ENCODE peak calls at places on chromosomes 5 and 9, in nine cellular contexts. T, Y, D, M, S, G, Q, W and O are unnamed samples. For H3K4me1, the result is how much of the 10 kb centered on the place peaks cover.

GRCh38 chr5:77311217-77311571 is 100.7 kb downstream of the PDE8B start:
- DNase-seq in T (no peak), Y (no peak), D (no peak), M (no peak), S (no peak), G (no peak), Q (no peak), W (no peak), O (no peak)

GRCh38 chr5:83353231-83353630 is 118.3 kb upstream of the VCAN start:
- DNase-seq in T (no peak), Y (no peak), D (no peak), M (no peak), S (no peak), G (no peak), Q (no peak), W (no peak), O (no peak)

GRCh38 chr5:77391240-77391765 is 100.8 kb downstream of the WDR41 start:
- DNase-seq in T (no peak), Y (no peak), D (no peak), M (no peak), S (no peak), G (no peak), Q (no peak), W (no peak), O (no peak)

GRCh38 chr5:138655530-138656245 is 80.5 kb upstream of the HSPA9 start:
- DNase-seq in T (no peak), Y (no peak), D (no peak), M (no peak), S (no peak), G (no peak), Q (no peak), W (no peak), O (no peak)

GRCh38 chr9:80649001-80649420 is 1040.3 kb downstream of the TLE1 start:
- DNase-seq in T (peak), Y (no peak), D (peak), M (no peak), S (peak), G (peak), Q (peak), W (no peak), O (no peak)

GRCh38 chr5:36607838-36608783 is 1.7 kb downstream of the SLC1A3 start:
- DNase-seq in T (no peak), Y (no peak), D (no peak), M (no peak), S (peak), G (no peak), Q (no peak), W (no peak), O (no peak)

GRCh38 chr9:32940740-32941139 is 60.7 kb downstream of the APTX start:
- DNase-seq in T (no peak), Y (no peak), D (no peak), M (no peak), S (no peak), G (no peak), Q (no peak), W (no peak), O (no peak)

GRCh38 chr9:2125909-2126308 is 110.8 kb downstream of the SMARCA2 start:
- DNase-seq in T (no peak), Y (no peak), D (no peak), M (peak), S (no peak), G (no peak), Q (no peak), W (no peak), O (no peak)

GRCh38 chr5:43037929-43038510 is 2.1 kb downstream of the ANXA2R start:
- DNase-seq in T (no peak), Y (no peak), D (no peak), M (peak), S (peak), G (no peak), Q (peak), W (no peak), O (no peak)

GRCh38 chr9:4547016-4547415 is 56.7 kb downstream of the SLC1A1 start:
- DNase-seq in T (no peak), Y (no peak), D (no peak), M (no peak), S (no peak), G (no peak), Q (no peak), W (no peak), O (no peak)

GRCh38 chr5:68255305-68256130 is 40.0 kb downstream of the PIK3R1 start:
- DNase-seq in T (no peak), Y (no peak), D (no peak), M (peak), S (no peak), G (no peak), Q (no peak), W (no peak), O (no peak)

GRCh38 chr5:148465381-148466290 is 81.9 kb downstream of the FBXO38 start:
- DNase-seq in T (no peak), Y (no peak), D (no peak), M (no peak), S (no peak), G (no peak), Q (no peak), W (no peak), O (no peak)

GRCh38 chr5:84393969-84394368 is 9.3 kb upstream of the EDIL3 start:
- DNase-seq in T (no peak), Y (no peak), D (no peak), M (no peak), S (no peak), G (no peak), Q (no peak), W (no peak), O (peak)

GRCh38 chr9:104875320-104875719 is 52.6 kb downstream of the ABCA1 start:
- DNase-seq in T (no peak), Y (no peak), D (no peak), M (no peak), S (no peak), G (no peak), Q (no peak), W (no peak), O (no peak)

GRCh38 chr5:179266291-179267070 is 78.8 kb downstream of the ADAMTS2 start:
- DNase-seq in T (no peak), Y (peak), D (peak), M (no peak), S (no peak), G (peak), Q (no peak), W (no peak), O (no peak)

GRCh38 chr5:10543585-10544040 is 20.3 kb upstream of the ANKRD33B start:
- DNase-seq in T (no peak), Y (no peak), D (no peak), M (no peak), S (no peak), G (no peak), Q (no peak), W (no peak), O (no peak)

GRCh38 chr9:89177401-89178161 is 1.0 kb downstream of the SHC3 start:
- DNase-seq in T (no peak), Y (peak), D (no peak), M (no peak), S (no peak), G (no peak), Q (no peak), W (no peak), O (no peak)

GRCh38 chr9:95048225-95049087 is 269.1 kb downstream of the FANCC start:
- DNase-seq in T (peak), Y (peak), D (peak), M (peak), S (peak), G (peak), Q (peak), W (peak), O (peak)

GRCh38 chr9:135591491-135592330 is 30.2 kb downstream of the PAEP start:
- DNase-seq in T (peak), Y (no peak), D (no peak), M (no peak), S (no peak), G (no peak), Q (no peak), W (no peak), O (peak)

GRCh38 chr9:129880654-129881546 is 45.6 kb downstream of the USP20 start:
- DNase-seq in T (peak), Y (no peak), D (no peak), M (no peak), S (no peak), G (no peak), Q (no peak), W (no peak), O (no peak)

GRCh38 chr9:96258967-96259366 is 43.0 kb downstream of the HSD17B3 start:
- DNase-seq in T (no peak), Y (no peak), D (no peak), M (no peak), S (no peak), G (no peak), Q (no peak), W (no peak), O (no peak)

GRCh38 chr5:3251784-3252183 is 343.8 kb upstream of the IRX1 start:
- DNase-seq in T (no peak), Y (no peak), D (no peak), M (no peak), S (no peak), G (no peak), Q (no peak), W (peak), O (no peak)

GRCh38 chr9:110935829-110936228 is 102.4 kb downstream of the LPAR1 start:
- DNase-seq in T (no peak), Y (no peak), D (no peak), M (no peak), S (no peak), G (no peak), Q (no peak), W (no peak), O (no peak)

GRCh38 chr9:22215492-22215891 is 206.4 kb upstream of the CDKN2B start:
- DNase-seq in T (no peak), Y (no peak), D (no peak), M (no peak), S (no peak), G (no peak), Q (no peak), W (no peak), O (no peak)

GRCh38 chr9:130443456-130443801 is 1.3 kb upstream of the ASS1 start:
- DNase-seq in T (peak), Y (no peak), D (no peak), M (no peak), S (no peak), G (no peak), Q (no peak), W (no peak), O (no peak)

GRCh38 chr5:14851067-14851422 is 20.5 kb downstream of the ANKH start:
- DNase-seq in T (no peak), Y (no peak), D (no peak), M (no peak), S (no peak), G (no peak), Q (no peak), W (no peak), O (no peak)
- H3K4me1 ChIP-seq in T (under half), Y (under half), D (under half), M (under half), S (under half), G (under half), Q (under half), W (under half), O (under half)

GRCh38 chr5:160167623-160168165 is 48.4 kb upstream of the PWWP2A start:
- DNase-seq in T (no peak), Y (no peak), D (no peak), M (no peak), S (no peak), G (no peak), Q (no peak), W (no peak), O (no peak)
- H3K4me1 ChIP-seq in T (under half), Y (under half), D (under half), M (under half), S (under half), G (under half), Q (under half), W (under half), O (under half)

GRCh38 chr9:93013856-93014582 is 44.5 kb upstream of the SUSD3 start:
- DNase-seq in T (peak), Y (peak), D (no peak), M (no peak), S (no peak), G (no peak), Q (peak), W (no peak), O (no peak)
- H3K4me1 ChIP-seq in T (under half), Y (under half), D (under half), M (under half), S (under half), G (under half), Q (under half), W (under half), O (under half)

GRCh38 chr5:176996780-176997179 is 9.8 kb downstream of the UIMC1 start:
- DNase-seq in T (no peak), Y (no peak), D (no peak), M (peak), S (no peak), G (no peak), Q (no peak), W (no peak), O (no peak)
- H3K4me1 ChIP-seq in T (under half), Y (under half), D (under half), M (under half), S (under half), G (under half), Q (under half), W (under half), O (under half)

GRCh38 chr5:50968296-50969206 is 302.1 kb downstream of the PARP8 start:
- DNase-seq in T (no peak), Y (no peak), D (no peak), M (no peak), S (no peak), G (no peak), Q (no peak), W (no peak), O (no peak)
- H3K4me1 ChIP-seq in T (under half), Y (under half), D (under half), M (under half), S (under half), G (under half), Q (under half), W (under half), O (under half)